ENCODE peak calls at places on chromosome 1, in five cellular contexts. One of them, this sample, is unnamed.

GRCh38 chr1:113742515-113742914 is 16.8 kb downstream of the PHTF1 start:
- DNase-seq in H54: no peak
- DNase-seq in AG20443: no peak
- DNase-seq in A172: no peak
- DNase-seq in stimulated activated CD4-positive, alpha-beta T cell treated with anti-CD3 and anti-CD28 coated beads, Interleukin-12 subunit alpha, Interleukin-12 subunit beta, amount 100 ng/mL, for 4 hours: no peak
- DNase-seq in this sample: no peak

GRCh38 chr1:215665212-215665611 is 98.1 kb downstream of the KCTD3 start:
- DNase-seq in H54: peak
- DNase-seq in AG20443: no peak
- DNase-seq in A172: peak
- DNase-seq in stimulated activated CD4-positive, alpha-beta T cell treated with anti-CD3 and anti-CD28 coated beads, Interleukin-12 subunit alpha, Interleukin-12 subunit beta, amount 100 ng/mL, for 4 hours: no peak
- DNase-seq in this sample: no peak

GRCh38 chr1:178052650-178053461 is 41.0 kb upstream of the RASAL2 start:
- DNase-seq in H54: no peak
- DNase-seq in AG20443: peak
- DNase-seq in A172: peak
- DNase-seq in stimulated activated CD4-positive, alpha-beta T cell treated with anti-CD3 and anti-CD28 coated beads, Interleukin-12 subunit alpha, Interleukin-12 subunit beta, amount 100 ng/mL, for 4 hours: no peak
- DNase-seq in this sample: no peak

GRCh38 chr1:216140650-216141547 is 282.3 kb downstream of the USH2A start:
- DNase-seq in H54: no peak
- DNase-seq in AG20443: no peak
- DNase-seq in A172: no peak
- DNase-seq in stimulated activated CD4-positive, alpha-beta T cell treated with anti-CD3 and anti-CD28 coated beads, Interleukin-12 subunit alpha, Interleukin-12 subunit beta, amount 100 ng/mL, for 4 hours: no peak
- DNase-seq in this sample: no peak

GRCh38 chr1:3688836-3689750 is 36.8 kb downstream of the TP73 start:
- DNase-seq in H54: no peak
- DNase-seq in AG20443: peak
- DNase-seq in A172: no peak
- DNase-seq in stimulated activated CD4-positive, alpha-beta T cell treated with anti-CD3 and anti-CD28 coated beads, Interleukin-12 subunit alpha, Interleukin-12 subunit beta, amount 100 ng/mL, for 4 hours: no peak
- DNase-seq in this sample: no peak

GRCh38 chr1:14944471-14944981 is 209.0 kb upstream of the TMEM51 start:
- DNase-seq in H54: no peak
- DNase-seq in AG20443: no peak
- DNase-seq in A172: no peak
- DNase-seq in stimulated activated CD4-positive, alpha-beta T cell treated with anti-CD3 and anti-CD28 coated beads, Interleukin-12 subunit alpha, Interleukin-12 subunit beta, amount 100 ng/mL, for 4 hours: no peak
- DNase-seq in this sample: no peak

GRCh38 chr1:111826278-111826677 is 70.6 kb downstream of the DDX20 start:
- DNase-seq in H54: no peak
- DNase-seq in AG20443: no peak
- DNase-seq in A172: no peak
- DNase-seq in stimulated activated CD4-positive, alpha-beta T cell treated with anti-CD3 and anti-CD28 coated beads, Interleukin-12 subunit alpha, Interleukin-12 subunit beta, amount 100 ng/mL, for 4 hours: no peak
- DNase-seq in this sample: no peak

GRCh38 chr1:94050263-94050662 is 70.7 kb downstream of the ABCA4 start:
- DNase-seq in H54: no peak
- DNase-seq in AG20443: peak
- DNase-seq in A172: no peak
- DNase-seq in stimulated activated CD4-positive, alpha-beta T cell treated with anti-CD3 and anti-CD28 coated beads, Interleukin-12 subunit alpha, Interleukin-12 subunit beta, amount 100 ng/mL, for 4 hours: no peak
- DNase-seq in this sample: no peak

GRCh38 chr1:16215882-16216753 is 3.7 kb upstream of the ARHGEF19 start:
- DNase-seq in H54: no peak
- DNase-seq in AG20443: peak
- DNase-seq in A172: no peak
- DNase-seq in stimulated activated CD4-positive, alpha-beta T cell treated with anti-CD3 and anti-CD28 coated beads, Interleukin-12 subunit alpha, Interleukin-12 subunit beta, amount 100 ng/mL, for 4 hours: peak
- DNase-seq in this sample: peak

GRCh38 chr1:109906160-109906838 is 4.3 kb upstream of the CSF1 start:
- DNase-seq in H54: no peak
- DNase-seq in AG20443: no peak
- DNase-seq in A172: no peak
- DNase-seq in stimulated activated CD4-positive, alpha-beta T cell treated with anti-CD3 and anti-CD28 coated beads, Interleukin-12 subunit alpha, Interleukin-12 subunit beta, amount 100 ng/mL, for 4 hours: peak
- DNase-seq in this sample: peak

GRCh38 chr1:218433744-218434143 is 88.6 kb downstream of the TGFB2 start:
- DNase-seq in H54: no peak
- DNase-seq in AG20443: no peak
- DNase-seq in A172: no peak
- DNase-seq in stimulated activated CD4-positive, alpha-beta T cell treated with anti-CD3 and anti-CD28 coated beads, Interleukin-12 subunit alpha, Interleukin-12 subunit beta, amount 100 ng/mL, for 4 hours: no peak
- DNase-seq in this sample: no peak

GRCh38 chr1:83950106-83950661 is 48.7 kb downstream of the TTLL7 start:
- DNase-seq in H54: no peak
- DNase-seq in AG20443: no peak
- DNase-seq in A172: no peak
- DNase-seq in stimulated activated CD4-positive, alpha-beta T cell treated with anti-CD3 and anti-CD28 coated beads, Interleukin-12 subunit alpha, Interleukin-12 subunit beta, amount 100 ng/mL, for 4 hours: no peak
- DNase-seq in this sample: no peak

GRCh38 chr1:189121941-189122340 is 1355.7 kb downstream of the BRINP3 start:
- DNase-seq in H54: no peak
- DNase-seq in AG20443: no peak
- DNase-seq in A172: no peak
- DNase-seq in stimulated activated CD4-positive, alpha-beta T cell treated with anti-CD3 and anti-CD28 coated beads, Interleukin-12 subunit alpha, Interleukin-12 subunit beta, amount 100 ng/mL, for 4 hours: no peak
- DNase-seq in this sample: no peak

GRCh38 chr1:108816049-108816882 is 40.6 kb downstream of the AKNAD1 start:
- DNase-seq in H54: peak
- DNase-seq in AG20443: peak
- DNase-seq in A172: peak
- DNase-seq in stimulated activated CD4-positive, alpha-beta T cell treated with anti-CD3 and anti-CD28 coated beads, Interleukin-12 subunit alpha, Interleukin-12 subunit beta, amount 100 ng/mL, for 4 hours: no peak
- DNase-seq in this sample: no peak

GRCh38 chr1:36845802-36846201 is 188.5 kb downstream of the GRIK3 start:
- DNase-seq in H54: no peak
- DNase-seq in AG20443: no peak
- DNase-seq in A172: no peak
- DNase-seq in stimulated activated CD4-positive, alpha-beta T cell treated with anti-CD3 and anti-CD28 coated beads, Interleukin-12 subunit alpha, Interleukin-12 subunit beta, amount 100 ng/mL, for 4 hours: no peak
- DNase-seq in this sample: no peak

GRCh38 chr1:1451696-1452364 is 2.3 kb downstream of the ATAD3C start:
- DNase-seq in H54: no peak
- DNase-seq in AG20443: peak
- DNase-seq in A172: no peak
- DNase-seq in stimulated activated CD4-positive, alpha-beta T cell treated with anti-CD3 and anti-CD28 coated beads, Interleukin-12 subunit alpha, Interleukin-12 subunit beta, amount 100 ng/mL, for 4 hours: no peak
- DNase-seq in this sample: no peak

GRCh38 chr1:167829868-167830267 is 84.1 kb downstream of the ADCY10 start:
- DNase-seq in H54: no peak
- DNase-seq in AG20443: no peak
- DNase-seq in A172: no peak
- DNase-seq in stimulated activated CD4-positive, alpha-beta T cell treated with anti-CD3 and anti-CD28 coated beads, Interleukin-12 subunit alpha, Interleukin-12 subunit beta, amount 100 ng/mL, for 4 hours: no peak
- DNase-seq in this sample: no peak

GRCh38 chr1:96845464-96845863 is 123.9 kb downstream of the PTBP2 start:
- DNase-seq in H54: peak
- DNase-seq in AG20443: peak
- DNase-seq in A172: peak
- DNase-seq in stimulated activated CD4-positive, alpha-beta T cell treated with anti-CD3 and anti-CD28 coated beads, Interleukin-12 subunit alpha, Interleukin-12 subunit beta, amount 100 ng/mL, for 4 hours: no peak
- DNase-seq in this sample: no peak

GRCh38 chr1:85607126-85607912 is 26.8 kb downstream of the CCN1 start:
- DNase-seq in H54: peak
- DNase-seq in AG20443: peak
- DNase-seq in A172: peak
- DNase-seq in stimulated activated CD4-positive, alpha-beta T cell treated with anti-CD3 and anti-CD28 coated beads, Interleukin-12 subunit alpha, Interleukin-12 subunit beta, amount 100 ng/mL, for 4 hours: no peak
- DNase-seq in this sample: no peak

GRCh38 chr1:205091043-205091740 is 6.9 kb upstream of the TMEM81 start:
- DNase-seq in H54: no peak
- DNase-seq in AG20443: peak
- DNase-seq in A172: no peak
- DNase-seq in stimulated activated CD4-positive, alpha-beta T cell treated with anti-CD3 and anti-CD28 coated beads, Interleukin-12 subunit alpha, Interleukin-12 subunit beta, amount 100 ng/mL, for 4 hours: no peak
- DNase-seq in this sample: no peak

GRCh38 chr1:145688328-145688727 is 18.8 kb downstream of the PDZK1 start:
- DNase-seq in H54: no peak
- DNase-seq in AG20443: no peak
- DNase-seq in A172: no peak
- DNase-seq in stimulated activated CD4-positive, alpha-beta T cell treated with anti-CD3 and anti-CD28 coated beads, Interleukin-12 subunit alpha, Interleukin-12 subunit beta, amount 100 ng/mL, for 4 hours: no peak
- DNase-seq in this sample: no peak

GRCh38 chr1:41490911-41491310 is 6.4 kb upstream of the EDN2 start:
- DNase-seq in H54: no peak
- DNase-seq in AG20443: no peak
- DNase-seq in A172: no peak
- DNase-seq in stimulated activated CD4-positive, alpha-beta T cell treated with anti-CD3 and anti-CD28 coated beads, Interleukin-12 subunit alpha, Interleukin-12 subunit beta, amount 100 ng/mL, for 4 hours: no peak
- DNase-seq in this sample: no peak

GRCh38 chr1:171860696-171861095 is 19.4 kb downstream of the DNM3 start:
- DNase-seq in H54: no peak
- DNase-seq in AG20443: no peak
- DNase-seq in A172: no peak
- DNase-seq in stimulated activated CD4-positive, alpha-beta T cell treated with anti-CD3 and anti-CD28 coated beads, Interleukin-12 subunit alpha, Interleukin-12 subunit beta, amount 100 ng/mL, for 4 hours: no peak
- DNase-seq in this sample: no peak

GRCh38 chr1:204398197-204399125 is 13.2 kb downstream of the PPP1R15B start:
- DNase-seq in H54: peak
- DNase-seq in AG20443: peak
- DNase-seq in A172: peak
- DNase-seq in stimulated activated CD4-positive, alpha-beta T cell treated with anti-CD3 and anti-CD28 coated beads, Interleukin-12 subunit alpha, Interleukin-12 subunit beta, amount 100 ng/mL, for 4 hours: peak
- DNase-seq in this sample: no peak

GRCh38 chr1:62434612-62434994 is 2.2 kb upstream of the USP1 start:
- DNase-seq in H54: no peak
- DNase-seq in AG20443: no peak
- DNase-seq in A172: no peak
- DNase-seq in stimulated activated CD4-positive, alpha-beta T cell treated with anti-CD3 and anti-CD28 coated beads, Interleukin-12 subunit alpha, Interleukin-12 subunit beta, amount 100 ng/mL, for 4 hours: no peak
- DNase-seq in this sample: no peak

GRCh38 chr1:170735366-170736263 is 71.7 kb downstream of the PRRX1 start:
- DNase-seq in H54: no peak
- DNase-seq in AG20443: no peak
- DNase-seq in A172: no peak
- DNase-seq in stimulated activated CD4-positive, alpha-beta T cell treated with anti-CD3 and anti-CD28 coated beads, Interleukin-12 subunit alpha, Interleukin-12 subunit beta, amount 100 ng/mL, for 4 hours: no peak
- DNase-seq in this sample: no peak

GRCh38 chr1:1324524-1325287 is at the start of the genes CPTP and INTS11:
- DNase-seq in H54: peak
- DNase-seq in AG20443: peak
- DNase-seq in A172: peak
- DNase-seq in stimulated activated CD4-positive, alpha-beta T cell treated with anti-CD3 and anti-CD28 coated beads, Interleukin-12 subunit alpha, Interleukin-12 subunit beta, amount 100 ng/mL, for 4 hours: peak
- DNase-seq in this sample: peak

GRCh38 chr1:33334081-33334552 is 13.2 kb upstream of the A3GALT2 start:
- DNase-seq in H54: no peak
- DNase-seq in AG20443: peak
- DNase-seq in A172: no peak
- DNase-seq in stimulated activated CD4-positive, alpha-beta T cell treated with anti-CD3 and anti-CD28 coated beads, Interleukin-12 subunit alpha, Interleukin-12 subunit beta, amount 100 ng/mL, for 4 hours: no peak
- DNase-seq in this sample: no peak

GRCh38 chr1:199954701-199955100 is 72.8 kb upstream of the NR5A2 start:
- DNase-seq in H54: no peak
- DNase-seq in AG20443: peak
- DNase-seq in A172: no peak
- DNase-seq in stimulated activated CD4-positive, alpha-beta T cell treated with anti-CD3 and anti-CD28 coated beads, Interleukin-12 subunit alpha, Interleukin-12 subunit beta, amount 100 ng/mL, for 4 hours: no peak
- DNase-seq in this sample: no peak

GRCh38 chr1:228022571-228023293 is 15.9 kb downstream of the WNT3A start:
- DNase-seq in H54: no peak
- DNase-seq in AG20443: no peak
- DNase-seq in A172: no peak
- DNase-seq in stimulated activated CD4-positive, alpha-beta T cell treated with anti-CD3 and anti-CD28 coated beads, Interleukin-12 subunit alpha, Interleukin-12 subunit beta, amount 100 ng/mL, for 4 hours: no peak
- DNase-seq in this sample: no peak

GRCh38 chr1:8813016-8813763 is 4.2 kb downstream of the RERE start:
- DNase-seq in H54: no peak
- DNase-seq in AG20443: no peak
- DNase-seq in A172: no peak
- DNase-seq in stimulated activated CD4-positive, alpha-beta T cell treated with anti-CD3 and anti-CD28 coated beads, Interleukin-12 subunit alpha, Interleukin-12 subunit beta, amount 100 ng/mL, for 4 hours: no peak
- DNase-seq in this sample: no peak

GRCh38 chr1:245588250-245588649 is 433.5 kb downstream of the KIF26B start:
- DNase-seq in H54: no peak
- DNase-seq in AG20443: no peak
- DNase-seq in A172: no peak
- DNase-seq in stimulated activated CD4-positive, alpha-beta T cell treated with anti-CD3 and anti-CD28 coated beads, Interleukin-12 subunit alpha, Interleukin-12 subunit beta, amount 100 ng/mL, for 4 hours: no peak
- DNase-seq in this sample: no peak

GRCh38 chr1:63454269-63454668 is 68.8 kb downstream of the ITGB3BP start:
- DNase-seq in H54: no peak
- DNase-seq in AG20443: no peak
- DNase-seq in A172: no peak
- DNase-seq in stimulated activated CD4-positive, alpha-beta T cell treated with anti-CD3 and anti-CD28 coated beads, Interleukin-12 subunit alpha, Interleukin-12 subunit beta, amount 100 ng/mL, for 4 hours: no peak
- DNase-seq in this sample: no peak

GRCh38 chr1:51341876-51342496 is 11.6 kb upstream of the TTC39A start:
- DNase-seq in H54: no peak
- DNase-seq in AG20443: no peak
- DNase-seq in A172: no peak
- DNase-seq in stimulated activated CD4-positive, alpha-beta T cell treated with anti-CD3 and anti-CD28 coated beads, Interleukin-12 subunit alpha, Interleukin-12 subunit beta, amount 100 ng/mL, for 4 hours: no peak
- DNase-seq in this sample: no peak

GRCh38 chr1:177922209-177922608 is 47.6 kb downstream of the SEC16B start:
- DNase-seq in H54: no peak
- DNase-seq in AG20443: no peak
- DNase-seq in A172: no peak
- DNase-seq in stimulated activated CD4-positive, alpha-beta T cell treated with anti-CD3 and anti-CD28 coated beads, Interleukin-12 subunit alpha, Interleukin-12 subunit beta, amount 100 ng/mL, for 4 hours: no peak
- DNase-seq in this sample: no peak

GRCh38 chr1:67853704-67854103 is 20.4 kb upstream of the GNG12 start:
- DNase-seq in H54: peak
- DNase-seq in AG20443: peak
- DNase-seq in A172: peak
- DNase-seq in stimulated activated CD4-positive, alpha-beta T cell treated with anti-CD3 and anti-CD28 coated beads, Interleukin-12 subunit alpha, Interleukin-12 subunit beta, amount 100 ng/mL, for 4 hours: no peak
- DNase-seq in this sample: no peak

GRCh38 chr1:9907441-9907840 is 2.6 kb downstream of the CTNNBIP1 start:
- DNase-seq in H54: no peak
- DNase-seq in AG20443: no peak
- DNase-seq in A172: no peak
- DNase-seq in stimulated activated CD4-positive, alpha-beta T cell treated with anti-CD3 and anti-CD28 coated beads, Interleukin-12 subunit alpha, Interleukin-12 subunit beta, amount 100 ng/mL, for 4 hours: no peak
- DNase-seq in this sample: no peak

GRCh38 chr1:154492115-154492514 is 9.9 kb upstream of the TDRD10 start:
- DNase-seq in H54: no peak
- DNase-seq in AG20443: no peak
- DNase-seq in A172: no peak
- DNase-seq in stimulated activated CD4-positive, alpha-beta T cell treated with anti-CD3 and anti-CD28 coated beads, Interleukin-12 subunit alpha, Interleukin-12 subunit beta, amount 100 ng/mL, for 4 hours: no peak
- DNase-seq in this sample: no peak